ENCODE peak calls at places on chromosome 10, in four cellular contexts. H is transverse colon, O is H1, V is breast epithelium. I is an unnamed sample.

GRCh38 chr10:88536437-88536836 is 46.7 kb downstream of the RNLS start:
- DNase-seq in H (no peak), O (no peak), V (no peak), I (no peak)

GRCh38 chr10:93386496-93387369 is 95.4 kb downstream of the MYOF start:
- DNase-seq in O (no peak), H (no peak), V (no peak), I (no peak)

GRCh38 chr10:58189269-58189668 is 78.4 kb downstream of the IPMK start:
- DNase-seq in O (no peak), H (no peak), V (no peak), I (no peak)

GRCh38 chr10:62433181-62433692 is 59.1 kb downstream of the ZNF365 start:
- DNase-seq in H (no peak), V (no peak), O (no peak), I (no peak)

GRCh38 chr10:122786269-122786668 is 59.4 kb downstream of the CUZD1 start:
- DNase-seq in O (peak), V (no peak), H (no peak), I (no peak)

GRCh38 chr10:128147669-128148068 is 21.4 kb upstream of the MKI67 start:
- DNase-seq in V (no peak), O (no peak), H (no peak), I (no peak)

GRCh38 chr10:15344876-15345285 is 26.2 kb downstream of the FAM171A1 start:
- DNase-seq in H (no peak), O (no peak), V (no peak), I (no peak)

GRCh38 chr10:9097206-9097990 is 1042.9 kb downstream of the GATA3 start:
- DNase-seq in V (no peak), H (no peak), O (no peak), I (no peak)

GRCh38 chr10:613217-613616 is 76.3 kb downstream of the DIP2C start:
- DNase-seq in O (no peak), V (peak), H (peak), I (peak)

GRCh38 chr10:110355181-110355831 is 50.6 kb upstream of the SMNDC1 start:
- DNase-seq in H (peak), O (no peak), V (no peak), I (no peak)

GRCh38 chr10:70551971-70552422 is 50.5 kb downstream of the PRF1 start:
- DNase-seq in O (no peak), V (no peak), H (peak), I (no peak)

GRCh38 chr10:44405038-44405437 is 20.1 kb upstream of the CXCL12 start:
- DNase-seq in H (no peak), V (no peak), O (no peak), I (no peak)

GRCh38 chr10:81081887-81082620 is 544.4 kb downstream of the SH2D4B start:
- DNase-seq in V (no peak), O (peak), H (no peak), I (no peak)

GRCh38 chr10:120971671-120972070 is 120.5 kb downstream of the WDR11 start:
- DNase-seq in O (no peak), H (no peak), V (no peak), I (no peak)

GRCh38 chr10:79404231-79404609 is 41.2 kb downstream of the ZCCHC24 start:
- DNase-seq in V (peak), O (no peak), H (peak), I (peak)

GRCh38 chr10:118047363-118047719 is 600 bp upstream of the RAB11FIP2 start:
- DNase-seq in H (no peak), V (no peak), O (no peak), I (no peak)

GRCh38 chr10:128063736-128064614 is 62.2 kb downstream of the MKI67 start:
- DNase-seq in V (no peak), O (no peak), H (no peak), I (no peak)

GRCh38 chr10:117729156-117729555 is 186.6 kb downstream of the EMX2 start:
- DNase-seq in O (no peak), V (no peak), H (no peak), I (no peak)

GRCh38 chr10:13732485-13732884 is 145.7 kb downstream of the PRPF18 start:
- DNase-seq in H (no peak), O (no peak), V (no peak), I (no peak)

GRCh38 chr10:36612436-36612835 is 513.0 kb upstream of the ANKRD30A start:
- DNase-seq in V (no peak), H (no peak), O (peak), I (no peak)

GRCh38 chr10:33279276-33279675 is 55.2 kb downstream of the NRP1 start:
- DNase-seq in O (no peak), V (no peak), H (no peak), I (no peak)

GRCh38 chr10:69439350-69439739 is 11.9 kb upstream of the TSPAN15 start:
- DNase-seq in H (peak), V (peak), O (no peak), I (no peak)

GRCh38 chr10:59362991-59363390 is 642 bp upstream of the FAM13C start:
- DNase-seq in V (peak), H (peak), O (peak), I (peak)
- H3K4me3 ChIP-seq in V (peak), H (peak), O (peak), I (peak)

DNA sequence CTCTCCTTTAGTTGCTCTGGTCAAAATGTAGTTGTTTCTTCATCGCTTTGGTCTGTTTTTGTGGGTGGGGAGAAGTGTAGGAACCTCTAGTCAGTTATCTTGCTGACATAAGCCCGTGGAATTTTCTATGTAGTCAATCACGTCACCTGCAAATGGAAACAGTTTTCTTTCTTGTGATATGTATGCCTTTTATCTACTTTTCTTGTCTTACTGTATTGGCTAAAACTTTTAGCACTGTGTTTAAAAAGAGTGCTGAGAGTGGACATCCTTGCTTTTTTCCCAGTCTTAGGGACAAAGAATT is 42.3 kb downstream of the AKR1E2 start:
- DNase-seq in O (no peak), V (no peak), H (no peak), I (no peak)
- TF ChIP-seq POLR2A in O (no peak), V (no peak), H (no peak), I (no peak)

GRCh38 chr10:132019366-132019765 is 37.6 kb upstream of the BNIP3 start:
- DNase-seq in V (no peak), H (no peak), O (no peak), I (no peak)
- TF ChIP-seq POLR2AphosphoS5 in V (no peak), H (no peak), O (no peak), I (no peak)

GRCh38 chr10:24238527-24239247 is 29.7 kb downstream of the KIAA1217 start:
- DNase-seq in O (no peak), H (peak), V (no peak), I (no peak)
- H3K4me3 ChIP-seq in O (no peak), H (peak), V (peak), I (peak)

DNA sequence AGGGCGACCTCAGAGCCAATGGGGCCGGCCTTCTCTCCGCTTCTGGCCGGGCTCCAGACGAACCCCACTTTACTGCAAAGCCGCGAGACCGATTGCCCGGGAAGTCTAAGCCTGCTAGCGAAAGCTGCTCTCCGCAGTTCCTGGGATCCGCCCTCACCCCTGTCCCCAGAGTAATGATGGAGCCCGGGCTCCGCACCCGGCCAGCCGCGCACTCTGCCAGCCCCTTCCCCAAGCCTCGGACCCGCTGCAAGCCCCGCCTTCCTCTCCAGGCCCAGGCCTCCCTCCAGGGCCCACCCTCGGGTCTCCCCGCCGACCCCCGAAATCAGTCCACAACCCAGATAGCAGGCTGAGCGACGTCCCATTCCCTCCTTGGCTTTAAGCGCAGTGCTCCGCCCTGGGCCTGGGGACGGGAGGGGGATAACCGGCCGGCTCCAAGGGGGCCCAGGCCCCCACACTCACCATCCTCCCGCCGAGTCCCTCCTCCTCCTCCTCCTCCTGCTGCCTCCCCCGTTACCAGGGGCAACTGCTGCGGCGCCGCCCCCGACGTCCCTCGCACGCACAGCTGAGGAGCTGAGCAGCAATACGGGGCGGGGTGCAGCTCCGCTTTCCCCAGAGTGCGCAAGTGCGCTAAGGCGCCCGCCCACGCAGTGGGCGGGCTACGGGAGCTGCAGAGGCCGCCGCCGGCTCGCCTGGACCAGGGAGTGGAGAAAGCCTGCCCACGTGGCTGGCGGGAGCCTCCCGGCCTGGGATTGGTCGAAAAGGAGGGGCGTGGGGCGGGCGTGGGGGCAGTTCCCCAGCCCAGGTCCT is at the start of gene ARL3:
- DNase-seq in H (peak), O (peak), V (peak), I (peak)
- TF ChIP-seq POLR2A in H (peak), O (peak), V (peak), I (no peak)

DNA sequence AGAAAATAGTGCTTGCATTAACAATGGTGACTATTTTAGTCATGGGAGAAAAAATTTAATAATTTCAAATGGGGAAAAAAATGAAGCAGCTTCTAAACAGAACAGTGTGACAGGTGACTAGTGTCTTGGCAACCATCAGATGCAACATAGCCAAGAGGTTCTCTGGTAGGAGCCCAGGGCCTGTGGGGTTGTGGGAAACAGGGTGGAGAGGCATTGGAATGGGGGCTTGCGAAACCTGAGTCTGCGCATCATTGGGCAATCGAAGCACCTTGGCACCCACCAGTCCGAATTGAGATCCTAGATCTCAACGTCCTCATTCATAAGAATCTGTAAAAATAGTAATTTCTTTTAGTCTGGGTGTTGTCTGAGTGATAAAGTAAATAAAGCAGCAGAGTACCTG is 19.2 kb upstream of the PARD3 start:
- DNase-seq in O (no peak), H (no peak), V (no peak), I (no peak)
- TF ChIP-seq POLR2AphosphoS5 in O (no peak), H (no peak), V (peak), I (no peak)

GRCh38 chr10:84308481-84309304 is 19.7 kb upstream of the CCSER2 start:
- DNase-seq in O (no peak), V (no peak), H (peak), I (peak)
- H3K4me3 ChIP-seq in O (no peak), V (no peak), H (no peak), I (no peak)

GRCh38 chr10:125606406-125606805 is 76.6 kb downstream of the TEX36 start:
- DNase-seq in H (no peak), V (no peak), O (no peak), I (no peak)
- TF ChIP-seq POLR2A in H (no peak), V (no peak), O (no peak), I (no peak)

GRCh38 chr10:73910764-73911552 is at the start of gene PLAU:
- DNase-seq in V (no peak), H (peak), O (peak), I (peak)
- TF ChIP-seq POLR2AphosphoS5 in V (no peak), H (no peak), O (no peak), I (no peak)

GRCh38 chr10:132382231-132382922 is 14.6 kb upstream of the PWWP2B start:
- DNase-seq in V (no peak), H (peak), O (no peak), I (no peak)

GRCh38 chr10:132384618-132385510 is 12.1 kb upstream of the PWWP2B start:
- DNase-seq in V (peak), H (peak), O (no peak), I (no peak)

GRCh38 chr10:132383026-132383565 is 13.9 kb upstream of the PWWP2B start:
- DNase-seq in V (peak), O (no peak), H (peak), I (no peak)

GRCh38 chr10:132381726-132382125 is 15.3 kb upstream of the PWWP2B start:
- DNase-seq in H (no peak), O (no peak), V (no peak), I (no peak)

GRCh38 chr10:132383751-132384181 is 13.2 kb upstream of the PWWP2B start:
- DNase-seq in O (no peak), H (peak), V (peak), I (no peak)
- H3K4me3 ChIP-seq in O (no peak), H (no peak), V (no peak), I (no peak)